ENCODE peak calls at places on chromosome 15, in seven cellular contexts. P, G, V, H, B, Y and Z are unnamed samples.

GRCh38 chr15:90315276-90315982 is 36.7 kb upstream of the ZNF774 start:
- DNase-seq in P (no peak), G (peak; percentile 84), V (peak; percentile 30), H (peak; percentile 80), B (peak; percentile 27), Y (peak; percentile 97), Z (peak; percentile 69)

GRCh38 chr15:68151277-68151676 is 53.9 kb downstream of the CALML4 start:
- DNase-seq in P (no peak), G (no peak), V (no peak), H (no peak), B (no peak), Y (no peak), Z (no peak)

GRCh38 chr15:94097567-94097966 is 133.8 kb upstream of the MCTP2 start:
- DNase-seq in P (no peak), G (no peak), V (no peak), H (no peak), B (no peak), Y (no peak), Z (no peak)

GRCh38 chr15:84023636-84024035 is 211.9 kb upstream of the GOLGA6L4 start:
- DNase-seq in P (peak; percentile 29), G (peak; percentile 15), V (peak; percentile 24), H (peak; percentile 55), B (peak; percentile 14), Y (no peak), Z (no peak)

GRCh38 chr15:97981058-97981457 is 20.6 kb downstream of the ARRDC4 start:
- DNase-seq in P (no peak), G (no peak), V (no peak), H (no peak), B (no peak), Y (no peak), Z (no peak)

GRCh38 chr15:51069983-51070382 is 24.7 kb downstream of the TNFAIP8L3 start:
- DNase-seq in P (no peak), G (no peak), V (no peak), H (no peak), B (no peak), Y (no peak), Z (no peak)

GRCh38 chr15:77527164-77527778 is 105.4 kb downstream of the LINGO1 start:
- DNase-seq in P (no peak), G (no peak), V (peak; percentile 70), H (peak; percentile 49), B (no peak), Y (peak; percentile 53), Z (peak; percentile 34)

GRCh38 chr15:59300618-59301139 is 72.0 kb downstream of the MYO1E start:
- DNase-seq in P (no peak), G (peak; percentile 61), V (no peak), H (peak; percentile 47), B (no peak), Y (no peak), Z (peak; percentile 48)

GRCh38 chr15:80587816-80588456 is 107.2 kb upstream of the ABHD17C start:
- DNase-seq in P (no peak), G (no peak), V (no peak), H (no peak), B (no peak), Y (peak; percentile 8), Z (no peak)
- TF ChIP-seq EP300 in P (no peak), G (no peak), V (no peak), H (no peak), B (no peak), Y (no peak), Z (no peak)

DNA sequence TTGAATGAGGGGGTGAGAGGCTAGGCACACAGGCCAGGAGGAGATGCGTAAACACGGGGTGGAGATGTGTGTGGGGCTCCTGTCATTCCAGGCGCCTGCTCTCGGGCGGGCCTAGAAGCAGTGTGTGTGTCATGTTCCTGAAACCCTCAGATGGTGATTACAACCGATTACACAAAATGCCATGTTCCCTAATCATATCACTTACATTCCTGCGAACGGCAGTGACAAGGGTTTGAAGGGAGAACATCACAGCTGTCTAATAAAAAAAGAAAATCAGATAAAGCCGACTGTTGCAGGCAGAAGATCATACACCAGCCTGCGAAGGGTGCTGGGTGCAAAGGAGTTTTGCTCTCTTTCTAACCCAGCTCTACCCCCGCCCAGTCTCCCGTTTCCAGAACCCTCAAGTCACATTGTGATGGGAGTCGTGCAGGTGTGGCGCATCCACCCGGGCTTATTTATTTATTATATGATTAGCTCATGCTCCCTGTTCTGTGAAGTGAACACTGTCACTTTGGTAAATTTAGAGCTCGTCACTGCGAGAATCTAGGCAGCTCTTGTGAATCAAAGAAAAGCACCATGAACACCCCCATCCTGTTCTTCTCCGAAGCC is 140.3 kb downstream of the NR2F2 start:
- DNase-seq in P (no peak), G (no peak), V (no peak), H (no peak), B (no peak), Y (no peak), Z (no peak)
- H3K4me3 ChIP-seq in P (no peak overlapping the region), G (no peak overlapping the region), V (no peak overlapping the region), H (no peak overlapping the region), B (no peak overlapping the region), Y (no peak overlapping the region), Z (no peak overlapping the region)

GRCh38 chr15:39591141-39591895 is 10.4 kb downstream of the THBS1 start:
- DNase-seq in P (no peak), G (peak; percentile 13), V (no peak), H (no peak), B (no peak), Y (no peak), Z (no peak)

GRCh38 chr15:39591896-39592315 is 11.0 kb downstream of the THBS1 start:
- DNase-seq in P (no peak), G (no peak), V (no peak), H (no peak), B (no peak), Y (no peak), Z (no peak)

GRCh38 chr15:39593071-39594055 is 12.5 kb downstream of the THBS1 start:
- DNase-seq in P (no peak), G (peak; percentile 25), V (no peak), H (no peak), B (no peak), Y (no peak), Z (no peak)

GRCh38 chr15:39594056-39594763 is 13.3 kb downstream of the THBS1 start:
- DNase-seq in P (no peak), G (peak; percentile 47), V (no peak), H (no peak), B (no peak), Y (no peak), Z (no peak)

GRCh38 chr15:39592500-39592899 is 11.6 kb downstream of the THBS1 start:
- DNase-seq in P (no peak), G (peak; percentile 13), V (no peak), H (no peak), B (no peak), Y (no peak), Z (no peak)
- TF ChIP-seq POLR2A in P (no peak), G (no peak), V (no peak), H (no peak), B (no peak), Y (no peak), Z (no peak)

GRCh38 chr15:75367913-75368688 is at the start of gene MAN2C1:
- DNase-seq in P (peak; percentile 98), G (peak; percentile 99), V (peak; percentile 95), H (peak; percentile 94), B (peak; percentile 90), Y (peak; percentile 98), Z (peak; percentile 98)
- TF ChIP-seq EP300 in P (no peak), G (no peak), V (peak; percentile 50), H (no peak), B (peak; percentile 26), Y (no peak), Z (no peak)

GRCh38 chr15:61034793-61035710 is 194.1 kb downstream of the RORA start:
- DNase-seq in P (no peak), G (no peak), V (no peak), H (no peak), B (no peak), Y (no peak), Z (no peak)
- H3K4me3 ChIP-seq in P (no peak overlapping the region), G (no peak overlapping the region), V (no peak overlapping the region), H (no peak overlapping the region), B (no peak overlapping the region), Y (no peak overlapping the region), Z (no peak overlapping the region)

GRCh38 chr15:49015896-49016295 is 30.4 kb downstream of the SECISBP2L start:
- DNase-seq in P (no peak), G (no peak), V (no peak), H (no peak), B (no peak), Y (no peak), Z (no peak)
- TF ChIP-seq POLR2A in P (no peak), G (no peak), V (no peak), H (no peak), B (no peak), Y (no peak), Z (no peak)